ENCODE peak calls at places on chromosomes 12 and 14, in eight cellular contexts. One of them, this sample, is unnamed.

GRCh38 chr14:98112211-98112780 is 1159.7 kb downstream of the BCL11B start:
- DNase-seq in activated naive CD8-positive, alpha-beta T cell treated with anti-CD3 and anti-CD28 coated beads, Interleukin-2, amount 50 U/mL, for 16 hours: no peak
- DNase-seq in caudate nucleus: no peak
- DNase-seq in RWPE1: no peak
- DNase-seq in stimulated activated naive CD8-positive, alpha-beta T cell treated with anti-CD3 and anti-CD28 coated beads, Interleukin-15, Interleukin-2, amounts not matched to agents 100 U/mL and 50 U/mL, for 24 hours: no peak
- DNase-seq in GDM1: no peak
- DNase-seq in fibroblast of lung: no peak
- DNase-seq in AML-193: no peak
- DNase-seq in this sample: no peak

GRCh38 chr14:52026921-52027320 is 37.6 kb downstream of the RTRAF start:
- DNase-seq in RWPE1: no peak
- DNase-seq in GDM1: no peak
- DNase-seq in AML-193: no peak
- DNase-seq in fibroblast of lung: no peak
- DNase-seq in stimulated activated naive CD8-positive, alpha-beta T cell treated with anti-CD3 and anti-CD28 coated beads, Interleukin-15, Interleukin-2, amounts not matched to agents 100 U/mL and 50 U/mL, for 24 hours: no peak
- DNase-seq in activated naive CD8-positive, alpha-beta T cell treated with anti-CD3 and anti-CD28 coated beads, Interleukin-2, amount 50 U/mL, for 16 hours: no peak
- DNase-seq in caudate nucleus: no peak
- DNase-seq in this sample: no peak

GRCh38 chr14:56666294-56666693 is 86.7 kb downstream of the TMEM260 start:
- DNase-seq in GDM1: no peak
- DNase-seq in caudate nucleus: no peak
- DNase-seq in RWPE1: no peak
- DNase-seq in stimulated activated naive CD8-positive, alpha-beta T cell treated with anti-CD3 and anti-CD28 coated beads, Interleukin-15, Interleukin-2, amounts not matched to agents 100 U/mL and 50 U/mL, for 24 hours: no peak
- DNase-seq in fibroblast of lung: no peak
- DNase-seq in AML-193: no peak
- DNase-seq in activated naive CD8-positive, alpha-beta T cell treated with anti-CD3 and anti-CD28 coated beads, Interleukin-2, amount 50 U/mL, for 16 hours: no peak
- DNase-seq in this sample: peak; percentile 7

GRCh38 chr12:67633708-67634107 is 14.8 kb upstream of the DYRK2 start:
- DNase-seq in fibroblast of lung: no peak
- DNase-seq in caudate nucleus: no peak
- DNase-seq in activated naive CD8-positive, alpha-beta T cell treated with anti-CD3 and anti-CD28 coated beads, Interleukin-2, amount 50 U/mL, for 16 hours: no peak
- DNase-seq in stimulated activated naive CD8-positive, alpha-beta T cell treated with anti-CD3 and anti-CD28 coated beads, Interleukin-15, Interleukin-2, amounts not matched to agents 100 U/mL and 50 U/mL, for 24 hours: no peak
- DNase-seq in GDM1: no peak
- DNase-seq in RWPE1: no peak
- DNase-seq in AML-193: peak; percentile 25
- DNase-seq in this sample: peak; percentile 54

GRCh38 chr12:87556985-87557384 is 472.2 kb downstream of the C12orf50 start:
- DNase-seq in stimulated activated naive CD8-positive, alpha-beta T cell treated with anti-CD3 and anti-CD28 coated beads, Interleukin-15, Interleukin-2, amounts not matched to agents 100 U/mL and 50 U/mL, for 24 hours: no peak
- DNase-seq in GDM1: no peak
- DNase-seq in RWPE1: no peak
- DNase-seq in activated naive CD8-positive, alpha-beta T cell treated with anti-CD3 and anti-CD28 coated beads, Interleukin-2, amount 50 U/mL, for 16 hours: no peak
- DNase-seq in fibroblast of lung: no peak
- DNase-seq in caudate nucleus: no peak
- DNase-seq in AML-193: no peak
- DNase-seq in this sample: no peak

GRCh38 chr12:3446235-3446634 is 44.8 kb upstream of the PRMT8 start:
- DNase-seq in caudate nucleus: no peak
- DNase-seq in stimulated activated naive CD8-positive, alpha-beta T cell treated with anti-CD3 and anti-CD28 coated beads, Interleukin-15, Interleukin-2, amounts not matched to agents 100 U/mL and 50 U/mL, for 24 hours: no peak
- DNase-seq in activated naive CD8-positive, alpha-beta T cell treated with anti-CD3 and anti-CD28 coated beads, Interleukin-2, amount 50 U/mL, for 16 hours: no peak
- DNase-seq in AML-193: no peak
- DNase-seq in fibroblast of lung: no peak
- DNase-seq in GDM1: no peak
- DNase-seq in RWPE1: no peak
- DNase-seq in this sample: no peak

GRCh38 chr12:68180792-68181744 is 21.5 kb upstream of the IFNG start:
- DNase-seq in caudate nucleus: no peak
- DNase-seq in activated naive CD8-positive, alpha-beta T cell treated with anti-CD3 and anti-CD28 coated beads, Interleukin-2, amount 50 U/mL, for 16 hours: peak; percentile 24
- DNase-seq in fibroblast of lung: no peak
- DNase-seq in stimulated activated naive CD8-positive, alpha-beta T cell treated with anti-CD3 and anti-CD28 coated beads, Interleukin-15, Interleukin-2, amounts not matched to agents 100 U/mL and 50 U/mL, for 24 hours: peak; percentile 50
- DNase-seq in RWPE1: no peak
- DNase-seq in AML-193: no peak
- DNase-seq in GDM1: no peak
- DNase-seq in this sample: no peak

GRCh38 chr14:29799718-29800117 is 127.9 kb downstream of the PRKD1 start:
- DNase-seq in fibroblast of lung: peak; percentile 28
- DNase-seq in RWPE1: no peak
- DNase-seq in AML-193: no peak
- DNase-seq in caudate nucleus: no peak
- DNase-seq in GDM1: no peak
- DNase-seq in stimulated activated naive CD8-positive, alpha-beta T cell treated with anti-CD3 and anti-CD28 coated beads, Interleukin-15, Interleukin-2, amounts not matched to agents 100 U/mL and 50 U/mL, for 24 hours: no peak
- DNase-seq in activated naive CD8-positive, alpha-beta T cell treated with anti-CD3 and anti-CD28 coated beads, Interleukin-2, amount 50 U/mL, for 16 hours: no peak
- DNase-seq in this sample: no peak

GRCh38 chr12:89781961-89782360 is 73.3 kb upstream of the ATP2B1 start:
- DNase-seq in stimulated activated naive CD8-positive, alpha-beta T cell treated with anti-CD3 and anti-CD28 coated beads, Interleukin-15, Interleukin-2, amounts not matched to agents 100 U/mL and 50 U/mL, for 24 hours: no peak
- DNase-seq in fibroblast of lung: peak; percentile 72
- DNase-seq in caudate nucleus: no peak
- DNase-seq in GDM1: no peak
- DNase-seq in activated naive CD8-positive, alpha-beta T cell treated with anti-CD3 and anti-CD28 coated beads, Interleukin-2, amount 50 U/mL, for 16 hours: no peak
- DNase-seq in RWPE1: no peak
- DNase-seq in AML-193: no peak
- DNase-seq in this sample: no peak

GRCh38 chr14:65824285-65824977 is 411.9 kb downstream of the FUT8 start:
- DNase-seq in AML-193: peak; percentile 52
- DNase-seq in fibroblast of lung: peak; percentile 81
- DNase-seq in GDM1: peak; percentile 32
- DNase-seq in RWPE1: peak; percentile 54
- DNase-seq in stimulated activated naive CD8-positive, alpha-beta T cell treated with anti-CD3 and anti-CD28 coated beads, Interleukin-15, Interleukin-2, amounts not matched to agents 100 U/mL and 50 U/mL, for 24 hours: peak; percentile 52
- DNase-seq in activated naive CD8-positive, alpha-beta T cell treated with anti-CD3 and anti-CD28 coated beads, Interleukin-2, amount 50 U/mL, for 16 hours: peak; percentile 19
- DNase-seq in caudate nucleus: no peak
- DNase-seq in this sample: peak; percentile 83

GRCh38 chr12:124730455-124730932 is 133.2 kb downstream of the SCARB1 start:
- DNase-seq in caudate nucleus: no peak
- DNase-seq in activated naive CD8-positive, alpha-beta T cell treated with anti-CD3 and anti-CD28 coated beads, Interleukin-2, amount 50 U/mL, for 16 hours: no peak
- DNase-seq in AML-193: no peak
- DNase-seq in stimulated activated naive CD8-positive, alpha-beta T cell treated with anti-CD3 and anti-CD28 coated beads, Interleukin-15, Interleukin-2, amounts not matched to agents 100 U/mL and 50 U/mL, for 24 hours: no peak
- DNase-seq in RWPE1: no peak
- DNase-seq in GDM1: no peak
- DNase-seq in fibroblast of lung: peak; percentile 94
- DNase-seq in this sample: no peak

GRCh38 chr14:91350813-91351507 is 66.7 kb downstream of the CCDC88C start:
- DNase-seq in GDM1: no peak
- DNase-seq in stimulated activated naive CD8-positive, alpha-beta T cell treated with anti-CD3 and anti-CD28 coated beads, Interleukin-15, Interleukin-2, amounts not matched to agents 100 U/mL and 50 U/mL, for 24 hours: peak; percentile 63
- DNase-seq in fibroblast of lung: no peak
- DNase-seq in AML-193: no peak
- DNase-seq in RWPE1: no peak
- DNase-seq in activated naive CD8-positive, alpha-beta T cell treated with anti-CD3 and anti-CD28 coated beads, Interleukin-2, amount 50 U/mL, for 16 hours: peak; percentile 44
- DNase-seq in caudate nucleus: no peak
- DNase-seq in this sample: no peak

GRCh38 chr14:89258728-89259273 is 158.2 kb downstream of the FOXN3 start:
- DNase-seq in AML-193: no peak
- DNase-seq in RWPE1: no peak
- DNase-seq in stimulated activated naive CD8-positive, alpha-beta T cell treated with anti-CD3 and anti-CD28 coated beads, Interleukin-15, Interleukin-2, amounts not matched to agents 100 U/mL and 50 U/mL, for 24 hours: no peak
- DNase-seq in fibroblast of lung: no peak
- DNase-seq in GDM1: no peak
- DNase-seq in activated naive CD8-positive, alpha-beta T cell treated with anti-CD3 and anti-CD28 coated beads, Interleukin-2, amount 50 U/mL, for 16 hours: no peak
- DNase-seq in caudate nucleus: no peak
- DNase-seq in this sample: no peak

GRCh38 chr12:8609061-8609570 is 3.5 kb downstream of the AICDA start:
- DNase-seq in RWPE1: peak; percentile 54
- DNase-seq in fibroblast of lung: peak; percentile 60
- DNase-seq in activated naive CD8-positive, alpha-beta T cell treated with anti-CD3 and anti-CD28 coated beads, Interleukin-2, amount 50 U/mL, for 16 hours: no peak
- DNase-seq in GDM1: peak; percentile 1
- DNase-seq in caudate nucleus: no peak
- DNase-seq in stimulated activated naive CD8-positive, alpha-beta T cell treated with anti-CD3 and anti-CD28 coated beads, Interleukin-15, Interleukin-2, amounts not matched to agents 100 U/mL and 50 U/mL, for 24 hours: no peak
- DNase-seq in AML-193: peak; percentile 26
- DNase-seq in this sample: peak; percentile 48

GRCh38 chr14:38505221-38506095 is 249.6 kb upstream of the CLEC14A start:
- DNase-seq in GDM1: no peak
- DNase-seq in caudate nucleus: no peak
- DNase-seq in fibroblast of lung: peak; percentile 41
- DNase-seq in activated naive CD8-positive, alpha-beta T cell treated with anti-CD3 and anti-CD28 coated beads, Interleukin-2, amount 50 U/mL, for 16 hours: no peak
- DNase-seq in AML-193: no peak
- DNase-seq in stimulated activated naive CD8-positive, alpha-beta T cell treated with anti-CD3 and anti-CD28 coated beads, Interleukin-15, Interleukin-2, amounts not matched to agents 100 U/mL and 50 U/mL, for 24 hours: no peak
- DNase-seq in RWPE1: no peak
- DNase-seq in this sample: no peak

GRCh38 chr12:46269429-46270241 is 792 bp upstream of the SLC38A1 start:
- DNase-seq in caudate nucleus: no peak
- DNase-seq in AML-193: peak; percentile 14
- DNase-seq in fibroblast of lung: no peak
- DNase-seq in RWPE1: peak; percentile 43
- DNase-seq in activated naive CD8-positive, alpha-beta T cell treated with anti-CD3 and anti-CD28 coated beads, Interleukin-2, amount 50 U/mL, for 16 hours: peak; percentile 64
- DNase-seq in stimulated activated naive CD8-positive, alpha-beta T cell treated with anti-CD3 and anti-CD28 coated beads, Interleukin-15, Interleukin-2, amounts not matched to agents 100 U/mL and 50 U/mL, for 24 hours: peak; percentile 74
- DNase-seq in GDM1: peak; percentile 47
- DNase-seq in this sample: peak; percentile 81

GRCh38 chr12:91098942-91099341 is 12.4 kb downstream of the LUM start:
- DNase-seq in caudate nucleus: no peak
- DNase-seq in fibroblast of lung: peak; percentile 95
- DNase-seq in RWPE1: no peak
- DNase-seq in activated naive CD8-positive, alpha-beta T cell treated with anti-CD3 and anti-CD28 coated beads, Interleukin-2, amount 50 U/mL, for 16 hours: no peak
- DNase-seq in AML-193: no peak
- DNase-seq in stimulated activated naive CD8-positive, alpha-beta T cell treated with anti-CD3 and anti-CD28 coated beads, Interleukin-15, Interleukin-2, amounts not matched to agents 100 U/mL and 50 U/mL, for 24 hours: no peak
- DNase-seq in GDM1: no peak
- DNase-seq in this sample: no peak

GRCh38 chr12:65822732-65823480 is 1.4 kb upstream of the HMGA2 start:
- DNase-seq in GDM1: no peak
- DNase-seq in activated naive CD8-positive, alpha-beta T cell treated with anti-CD3 and anti-CD28 coated beads, Interleukin-2, amount 50 U/mL, for 16 hours: no peak
- DNase-seq in stimulated activated naive CD8-positive, alpha-beta T cell treated with anti-CD3 and anti-CD28 coated beads, Interleukin-15, Interleukin-2, amounts not matched to agents 100 U/mL and 50 U/mL, for 24 hours: peak; percentile 8
- DNase-seq in fibroblast of lung: peak; percentile 76
- DNase-seq in RWPE1: no peak
- DNase-seq in caudate nucleus: no peak
- DNase-seq in AML-193: no peak
- DNase-seq in this sample: peak; percentile 90

GRCh38 chr12:120630139-120630895 is 10.1 kb upstream of the CABP1 start:
- DNase-seq in activated naive CD8-positive, alpha-beta T cell treated with anti-CD3 and anti-CD28 coated beads, Interleukin-2, amount 50 U/mL, for 16 hours: no peak
- DNase-seq in fibroblast of lung: no peak
- DNase-seq in stimulated activated naive CD8-positive, alpha-beta T cell treated with anti-CD3 and anti-CD28 coated beads, Interleukin-15, Interleukin-2, amounts not matched to agents 100 U/mL and 50 U/mL, for 24 hours: no peak
- DNase-seq in GDM1: no peak
- DNase-seq in caudate nucleus: no peak
- DNase-seq in RWPE1: no peak
- DNase-seq in AML-193: no peak
- DNase-seq in this sample: no peak

GRCh38 chr12:80195143-80195726 is 95.9 kb downstream of the OTOGL start:
- DNase-seq in activated naive CD8-positive, alpha-beta T cell treated with anti-CD3 and anti-CD28 coated beads, Interleukin-2, amount 50 U/mL, for 16 hours: no peak
- DNase-seq in RWPE1: peak; percentile 33
- DNase-seq in caudate nucleus: no peak
- DNase-seq in GDM1: no peak
- DNase-seq in stimulated activated naive CD8-positive, alpha-beta T cell treated with anti-CD3 and anti-CD28 coated beads, Interleukin-15, Interleukin-2, amounts not matched to agents 100 U/mL and 50 U/mL, for 24 hours: peak; percentile 5
- DNase-seq in fibroblast of lung: peak; percentile 83
- DNase-seq in AML-193: peak; percentile 41
- DNase-seq in this sample: peak; percentile 51

GRCh38 chr14:73787760-73788508 is 63.7 kb upstream of the PTGR2 start:
- DNase-seq in stimulated activated naive CD8-positive, alpha-beta T cell treated with anti-CD3 and anti-CD28 coated beads, Interleukin-15, Interleukin-2, amounts not matched to agents 100 U/mL and 50 U/mL, for 24 hours: peak; percentile 67
- DNase-seq in AML-193: no peak
- DNase-seq in RWPE1: no peak
- DNase-seq in GDM1: no peak
- DNase-seq in activated naive CD8-positive, alpha-beta T cell treated with anti-CD3 and anti-CD28 coated beads, Interleukin-2, amount 50 U/mL, for 16 hours: peak; percentile 29
- DNase-seq in caudate nucleus: no peak
- DNase-seq in fibroblast of lung: peak; percentile 67
- DNase-seq in this sample: peak; percentile 48

GRCh38 chr12:25734529-25735180 is 181.6 kb upstream of the LMNTD1 start:
- DNase-seq in activated naive CD8-positive, alpha-beta T cell treated with anti-CD3 and anti-CD28 coated beads, Interleukin-2, amount 50 U/mL, for 16 hours: no peak
- DNase-seq in stimulated activated naive CD8-positive, alpha-beta T cell treated with anti-CD3 and anti-CD28 coated beads, Interleukin-15, Interleukin-2, amounts not matched to agents 100 U/mL and 50 U/mL, for 24 hours: no peak
- DNase-seq in RWPE1: no peak
- DNase-seq in caudate nucleus: no peak
- DNase-seq in AML-193: no peak
- DNase-seq in GDM1: no peak
- DNase-seq in fibroblast of lung: no peak
- DNase-seq in this sample: no peak

GRCh38 chr12:47964102-47964723 is 817 bp downstream of the TMEM106C start:
- DNase-seq in caudate nucleus: no peak
- DNase-seq in GDM1: no peak
- DNase-seq in RWPE1: no peak
- DNase-seq in AML-193: peak; percentile 16
- DNase-seq in activated naive CD8-positive, alpha-beta T cell treated with anti-CD3 and anti-CD28 coated beads, Interleukin-2, amount 50 U/mL, for 16 hours: no peak
- DNase-seq in fibroblast of lung: no peak
- DNase-seq in stimulated activated naive CD8-positive, alpha-beta T cell treated with anti-CD3 and anti-CD28 coated beads, Interleukin-15, Interleukin-2, amounts not matched to agents 100 U/mL and 50 U/mL, for 24 hours: peak; percentile 36
- DNase-seq in this sample: peak; percentile 8

GRCh38 chr14:56324831-56325230 is 206.6 kb downstream of the PELI2 start:
- DNase-seq in GDM1: no peak
- DNase-seq in stimulated activated naive CD8-positive, alpha-beta T cell treated with anti-CD3 and anti-CD28 coated beads, Interleukin-15, Interleukin-2, amounts not matched to agents 100 U/mL and 50 U/mL, for 24 hours: no peak
- DNase-seq in caudate nucleus: no peak
- DNase-seq in fibroblast of lung: no peak
- DNase-seq in AML-193: no peak
- DNase-seq in RWPE1: no peak
- DNase-seq in activated naive CD8-positive, alpha-beta T cell treated with anti-CD3 and anti-CD28 coated beads, Interleukin-2, amount 50 U/mL, for 16 hours: no peak
- DNase-seq in this sample: no peak

GRCh38 chr12:13094349-13094748 is 9.1 kb downstream of the GSG1 start:
- DNase-seq in fibroblast of lung: peak; percentile 65
- DNase-seq in caudate nucleus: no peak
- DNase-seq in GDM1: no peak
- DNase-seq in stimulated activated naive CD8-positive, alpha-beta T cell treated with anti-CD3 and anti-CD28 coated beads, Interleukin-15, Interleukin-2, amounts not matched to agents 100 U/mL and 50 U/mL, for 24 hours: no peak
- DNase-seq in AML-193: peak; percentile 85
- DNase-seq in RWPE1: peak; percentile 57
- DNase-seq in activated naive CD8-positive, alpha-beta T cell treated with anti-CD3 and anti-CD28 coated beads, Interleukin-2, amount 50 U/mL, for 16 hours: no peak
- DNase-seq in this sample: peak; percentile 56

GRCh38 chr12:123427036-123427769 is 9.3 kb downstream of the RILPL2 start:
- DNase-seq in GDM1: no peak
- DNase-seq in fibroblast of lung: no peak
- DNase-seq in caudate nucleus: no peak
- DNase-seq in stimulated activated naive CD8-positive, alpha-beta T cell treated with anti-CD3 and anti-CD28 coated beads, Interleukin-15, Interleukin-2, amounts not matched to agents 100 U/mL and 50 U/mL, for 24 hours: peak; percentile 31
- DNase-seq in activated naive CD8-positive, alpha-beta T cell treated with anti-CD3 and anti-CD28 coated beads, Interleukin-2, amount 50 U/mL, for 16 hours: no peak
- DNase-seq in RWPE1: no peak
- DNase-seq in AML-193: no peak
- DNase-seq in this sample: no peak

GRCh38 chr12:63897931-63898330 is 53.4 kb downstream of the SRGAP1 start:
- DNase-seq in GDM1: peak; percentile 4
- DNase-seq in RWPE1: no peak
- DNase-seq in stimulated activated naive CD8-positive, alpha-beta T cell treated with anti-CD3 and anti-CD28 coated beads, Interleukin-15, Interleukin-2, amounts not matched to agents 100 U/mL and 50 U/mL, for 24 hours: no peak
- DNase-seq in AML-193: peak; percentile 28
- DNase-seq in fibroblast of lung: no peak
- DNase-seq in activated naive CD8-positive, alpha-beta T cell treated with anti-CD3 and anti-CD28 coated beads, Interleukin-2, amount 50 U/mL, for 16 hours: no peak
- DNase-seq in caudate nucleus: no peak
- DNase-seq in this sample: peak; percentile 46

GRCh38 chr12:4270016-4270669 is 3.4 kb upstream of the CCND2 start:
- DNase-seq in AML-193: no peak
- DNase-seq in RWPE1: no peak
- DNase-seq in fibroblast of lung: no peak
- DNase-seq in stimulated activated naive CD8-positive, alpha-beta T cell treated with anti-CD3 and anti-CD28 coated beads, Interleukin-15, Interleukin-2, amounts not matched to agents 100 U/mL and 50 U/mL, for 24 hours: peak; percentile 70
- DNase-seq in caudate nucleus: no peak
- DNase-seq in activated naive CD8-positive, alpha-beta T cell treated with anti-CD3 and anti-CD28 coated beads, Interleukin-2, amount 50 U/mL, for 16 hours: no peak
- DNase-seq in GDM1: no peak
- DNase-seq in this sample: no peak

GRCh38 chr12:121628536-121628935 is 2.2 kb downstream of the ORAI1 start:
- DNase-seq in fibroblast of lung: no peak
- DNase-seq in RWPE1: no peak
- DNase-seq in stimulated activated naive CD8-positive, alpha-beta T cell treated with anti-CD3 and anti-CD28 coated beads, Interleukin-15, Interleukin-2, amounts not matched to agents 100 U/mL and 50 U/mL, for 24 hours: peak; percentile 41
- DNase-seq in GDM1: no peak
- DNase-seq in activated naive CD8-positive, alpha-beta T cell treated with anti-CD3 and anti-CD28 coated beads, Interleukin-2, amount 50 U/mL, for 16 hours: no peak
- DNase-seq in caudate nucleus: no peak
- DNase-seq in AML-193: peak; percentile 15
- DNase-seq in this sample: peak; percentile 44

GRCh38 chr14:77143071-77143470 is 1.5 kb upstream of the ZDHHC22 start:
- DNase-seq in activated naive CD8-positive, alpha-beta T cell treated with anti-CD3 and anti-CD28 coated beads, Interleukin-2, amount 50 U/mL, for 16 hours: no peak
- DNase-seq in fibroblast of lung: no peak
- DNase-seq in caudate nucleus: no peak
- DNase-seq in GDM1: no peak
- DNase-seq in RWPE1: no peak
- DNase-seq in stimulated activated naive CD8-positive, alpha-beta T cell treated with anti-CD3 and anti-CD28 coated beads, Interleukin-15, Interleukin-2, amounts not matched to agents 100 U/mL and 50 U/mL, for 24 hours: no peak
- DNase-seq in AML-193: no peak
- DNase-seq in this sample: no peak

GRCh38 chr14:65103150-65103760 is 938 bp upstream of the MAX start:
- DNase-seq in GDM1: no peak
- DNase-seq in fibroblast of lung: peak; percentile 28
- DNase-seq in caudate nucleus: no peak
- DNase-seq in activated naive CD8-positive, alpha-beta T cell treated with anti-CD3 and anti-CD28 coated beads, Interleukin-2, amount 50 U/mL, for 16 hours: no peak
- DNase-seq in RWPE1: no peak
- DNase-seq in AML-193: peak; percentile 39
- DNase-seq in stimulated activated naive CD8-positive, alpha-beta T cell treated with anti-CD3 and anti-CD28 coated beads, Interleukin-15, Interleukin-2, amounts not matched to agents 100 U/mL and 50 U/mL, for 24 hours: no peak
- DNase-seq in this sample: peak; percentile 64

GRCh38 chr12:124605869-124606774 is 38.7 kb upstream of the NCOR2 start:
- DNase-seq in RWPE1: no peak
- DNase-seq in stimulated activated naive CD8-positive, alpha-beta T cell treated with anti-CD3 and anti-CD28 coated beads, Interleukin-15, Interleukin-2, amounts not matched to agents 100 U/mL and 50 U/mL, for 24 hours: no peak
- DNase-seq in AML-193: no peak
- DNase-seq in fibroblast of lung: no peak
- DNase-seq in caudate nucleus: no peak
- DNase-seq in activated naive CD8-positive, alpha-beta T cell treated with anti-CD3 and anti-CD28 coated beads, Interleukin-2, amount 50 U/mL, for 16 hours: no peak
- DNase-seq in GDM1: peak; percentile 71
- DNase-seq in this sample: peak; percentile 68